ENCODE peak calls at places on chromosomes 16 and 17, in ten cellular contexts. U, R, K, H, W, N, Y, I, F and E are unnamed samples. For H3K4me1, the result is how much of the 10 kb centered on the place peaks cover.

GRCh38 chr16:85662976-85663830 is 25.6 kb downstream of the GINS2 start:
- DNase-seq in I (no peak), F (no peak), R (no peak), H (no peak), Y (no peak), K (no peak), N (no peak), W (no peak), U (no peak), E (no peak)

GRCh38 chr16:3098459-3099394 is at the start of gene ZSCAN10:
- DNase-seq in I (peak), N (no peak), H (peak), R (no peak), W (no peak), K (no peak), Y (peak), U (no peak), F (no peak), E (no peak)

GRCh38 chr16:67022531-67023214 is 6.3 kb upstream of the CBFB start:
- DNase-seq in N (no peak), F (no peak), W (no peak), K (no peak), U (no peak), H (no peak), R (no peak), Y (peak), I (no peak), E (peak)

GRCh38 chr17:28509784-28510183 is 3.6 kb downstream of the FOXN1 start:
- DNase-seq in N (no peak), F (no peak), W (no peak), Y (no peak), K (no peak), U (no peak), I (no peak), H (no peak), R (no peak), E (peak)

GRCh38 chr17:55870044-55870443 is 119.2 kb downstream of the PCTP start:
- DNase-seq in Y (peak), I (peak), R (no peak), H (peak), U (no peak), N (no peak), K (no peak), W (no peak), F (no peak), E (no peak)

GRCh38 chr17:5770556-5771270 is 186.4 kb upstream of the NLRP1 start:
- DNase-seq in Y (peak), R (no peak), U (no peak), I (peak), K (no peak), N (no peak), W (no peak), H (no peak), F (no peak), E (no peak)

GRCh38 chr16:65032397-65032796 is 89.5 kb downstream of the CDH11 start:
- DNase-seq in Y (no peak), W (no peak), H (no peak), F (no peak), N (no peak), I (no peak), R (peak), U (no peak), K (no peak), E (no peak)

GRCh38 chr16:29920690-29921371 is 5.2 kb downstream of the KCTD13 start:
- DNase-seq in Y (no peak), N (no peak), F (no peak), W (no peak), U (no peak), K (no peak), H (no peak), I (no peak), R (no peak), E (no peak)

GRCh38 chr16:47956881-47957280 is 198.9 kb downstream of the ABCC12 start:
- DNase-seq in R (no peak), Y (no peak), U (no peak), W (no peak), I (no peak), H (no peak), F (no peak), K (no peak), N (no peak), E (no peak)

GRCh38 chr16:50497592-50497991 is 50.6 kb upstream of the NKD1 start:
- DNase-seq in F (no peak), I (no peak), R (no peak), W (peak), H (no peak), K (no peak), U (no peak), N (no peak), Y (no peak), E (peak)

GRCh38 chr17:4590981-4591453 is 6.7 kb downstream of the SMTNL2 start:
- DNase-seq in N (no peak), F (no peak), H (no peak), K (no peak), U (no peak), Y (no peak), W (no peak), I (no peak), R (no peak), E (no peak)

GRCh38 chr16:70526403-70526802 is 2.8 kb downstream of the SF3B3 start:
- DNase-seq in U (no peak), F (no peak), I (no peak), Y (no peak), R (peak), W (no peak), H (no peak), N (no peak), K (no peak), E (peak)

GRCh38 chr16:3578121-3578520 is 918 bp upstream of the NLRC3 start:
- DNase-seq in U (no peak), I (no peak), N (no peak), Y (no peak), R (no peak), F (no peak), K (no peak), H (no peak), W (no peak), E (no peak)

GRCh38 chr17:6496116-6496481 is 51.8 kb downstream of the PIMREG start:
- DNase-seq in H (peak), R (no peak), I (peak), Y (peak), U (no peak), N (no peak), K (no peak), F (no peak), W (no peak), E (no peak)

GRCh38 chr17:29590979-29591736 is 1.7 kb upstream of the GIT1 start:
- DNase-seq in K (peak), U (peak), F (no peak), Y (peak), I (no peak), R (peak), N (peak), H (peak), W (no peak), E (peak)

GRCh38 chr16:51150894-51151320 is at the start of gene SALL1:
- DNase-seq in N (no peak), H (no peak), I (peak), R (peak), Y (no peak), F (no peak), K (no peak), W (no peak), U (peak), E (peak)

GRCh38 chr17:35889818-35890773 is 9.9 kb upstream of the CCL5 start:
- DNase-seq in N (peak), F (no peak), U (peak), I (no peak), R (peak), H (peak), Y (no peak), W (peak), K (no peak), E (peak)

GRCh38 chr16:4798456-4798855 is 3.3 kb downstream of the SMIM22 start:
- DNase-seq in N (no peak), W (no peak), R (no peak), K (no peak), U (no peak), Y (no peak), H (no peak), I (no peak), F (no peak), E (no peak)

GRCh38 chr16:13492046-13492445 is 427.9 kb upstream of the ERCC4 start:
- DNase-seq in R (no peak), U (no peak), I (no peak), Y (no peak), W (no peak), N (no peak), F (no peak), K (no peak), H (no peak), E (no peak)
- H3K4me2 ChIP-seq in R (no peak), U (no peak), I (no peak), Y (no peak), W (no peak), N (no peak), F (no peak), K (no peak), H (no peak), E (no peak)

DNA sequence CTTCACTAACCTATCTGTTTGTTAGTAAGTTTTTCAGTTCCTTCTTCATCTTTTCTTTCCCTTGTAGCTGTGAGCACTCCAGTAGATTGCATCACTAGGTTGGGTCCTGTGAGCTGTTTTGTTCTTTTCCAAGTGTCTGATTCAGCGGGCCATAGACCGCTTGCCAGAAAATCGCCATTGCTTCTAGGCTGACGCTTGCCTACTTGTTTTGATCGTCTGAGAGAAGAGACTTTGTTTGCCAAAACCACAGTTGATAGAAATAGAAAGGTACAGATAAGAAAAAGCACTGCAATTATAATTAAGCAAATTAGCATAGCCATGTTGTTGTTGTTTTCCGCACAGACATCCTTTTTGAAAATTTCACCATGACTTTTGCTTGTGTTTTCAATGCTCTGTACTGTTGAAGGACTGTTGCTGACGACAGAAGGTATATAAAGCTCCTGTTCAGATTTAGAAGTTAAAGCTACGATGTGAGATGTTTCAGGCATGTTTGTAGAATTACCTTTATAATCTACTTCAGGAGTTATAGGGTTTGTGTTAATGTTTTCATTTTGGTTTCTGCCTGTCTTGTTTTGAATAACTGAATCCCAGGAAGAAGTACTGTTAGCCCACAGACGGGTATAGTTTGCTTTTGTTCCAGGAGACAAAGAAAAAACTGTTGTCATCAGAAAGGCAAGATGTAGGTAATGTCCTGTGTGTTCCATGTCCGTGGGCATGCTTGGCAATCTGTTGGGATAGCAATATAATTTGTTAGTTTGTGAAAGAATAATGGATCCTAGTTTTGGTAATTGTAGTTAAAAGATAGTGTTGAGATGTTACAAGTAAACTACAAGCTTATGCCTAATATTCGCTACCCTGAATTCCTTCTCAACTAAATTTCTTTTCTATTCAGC is 2.9 kb downstream of the EVI2A start:
- DNase-seq in R (peak), F (no peak), H (peak), K (no peak), N (no peak), I (no peak), Y (peak), W (peak), U (peak), E (peak)
- H3K4me1 ChIP-seq in R (under half), F (under half), H (under half), K (under half), N (under half), I (under half), Y (under half), W (under half), U (under half), E (under half)

GRCh38 chr17:18951941-18952842 is at the start of gene SLC5A10:
- DNase-seq in I (no peak), N (no peak), F (no peak), U (no peak), K (peak), H (peak), R (no peak), Y (peak), W (no peak), E (peak)

GRCh38 chr17:18953231-18953728 is 1.3 kb downstream of the SLC5A10 start:
- DNase-seq in R (no peak), N (no peak), F (no peak), W (no peak), H (no peak), K (no peak), U (no peak), Y (no peak), I (no peak), E (no peak)

GRCh38 chr17:18948476-18949006 is 3.4 kb upstream of the SLC5A10 start:
- DNase-seq in U (no peak), H (no peak), R (no peak), W (no peak), I (no peak), N (no peak), Y (no peak), K (no peak), F (no peak), E (no peak)

GRCh38 chr17:18949566-18949965 is 2.4 kb upstream of the SLC5A10 start:
- DNase-seq in W (no peak), K (no peak), F (no peak), H (no peak), N (no peak), Y (no peak), I (no peak), R (peak), U (no peak), E (no peak)

GRCh38 chr17:18950944-18951905 is 740 bp upstream of the SLC5A10 start:
- DNase-seq in F (no peak), R (no peak), Y (peak), H (no peak), W (no peak), I (no peak), N (peak), U (no peak), K (no peak), E (peak)
- H3K4me2 ChIP-seq in F (no peak), R (no peak), Y (no peak), H (no peak), W (no peak), I (no peak), N (no peak), U (no peak), K (no peak), E (no peak)

DNA sequence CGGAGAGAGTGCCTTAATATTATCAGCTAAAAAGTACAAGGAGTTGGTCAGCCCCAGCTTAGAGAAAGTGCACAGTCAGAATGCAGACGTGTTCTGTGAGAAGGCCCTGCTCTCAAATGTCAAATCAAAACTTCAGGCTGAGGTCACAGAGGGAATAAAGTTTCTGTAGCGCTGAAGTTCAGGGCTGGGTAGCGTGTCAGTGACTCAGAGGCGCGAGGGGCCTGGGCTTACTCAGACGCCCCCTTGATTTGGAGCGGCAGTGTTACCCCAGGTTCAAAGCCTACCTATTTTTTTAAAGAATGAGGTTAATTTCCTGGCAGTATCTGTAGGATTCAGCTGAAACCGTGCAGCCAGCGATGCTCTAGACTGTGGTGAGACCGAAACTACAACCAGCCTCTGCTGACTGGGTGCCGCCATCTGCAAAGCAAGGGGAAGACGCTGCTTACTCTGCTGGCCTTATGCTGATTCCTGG is 4.8 kb downstream of the CIAO3 start:
- DNase-seq in F (no peak), Y (no peak), H (no peak), I (no peak), K (no peak), U (no peak), W (no peak), N (no peak), R (no peak), E (no peak)
- H3K4me1 ChIP-seq in F (under half), Y (under half), H (under half), I (under half), K (under half), U (under half), W (under half), N (under half), R (under half), E (under half)

DNA sequence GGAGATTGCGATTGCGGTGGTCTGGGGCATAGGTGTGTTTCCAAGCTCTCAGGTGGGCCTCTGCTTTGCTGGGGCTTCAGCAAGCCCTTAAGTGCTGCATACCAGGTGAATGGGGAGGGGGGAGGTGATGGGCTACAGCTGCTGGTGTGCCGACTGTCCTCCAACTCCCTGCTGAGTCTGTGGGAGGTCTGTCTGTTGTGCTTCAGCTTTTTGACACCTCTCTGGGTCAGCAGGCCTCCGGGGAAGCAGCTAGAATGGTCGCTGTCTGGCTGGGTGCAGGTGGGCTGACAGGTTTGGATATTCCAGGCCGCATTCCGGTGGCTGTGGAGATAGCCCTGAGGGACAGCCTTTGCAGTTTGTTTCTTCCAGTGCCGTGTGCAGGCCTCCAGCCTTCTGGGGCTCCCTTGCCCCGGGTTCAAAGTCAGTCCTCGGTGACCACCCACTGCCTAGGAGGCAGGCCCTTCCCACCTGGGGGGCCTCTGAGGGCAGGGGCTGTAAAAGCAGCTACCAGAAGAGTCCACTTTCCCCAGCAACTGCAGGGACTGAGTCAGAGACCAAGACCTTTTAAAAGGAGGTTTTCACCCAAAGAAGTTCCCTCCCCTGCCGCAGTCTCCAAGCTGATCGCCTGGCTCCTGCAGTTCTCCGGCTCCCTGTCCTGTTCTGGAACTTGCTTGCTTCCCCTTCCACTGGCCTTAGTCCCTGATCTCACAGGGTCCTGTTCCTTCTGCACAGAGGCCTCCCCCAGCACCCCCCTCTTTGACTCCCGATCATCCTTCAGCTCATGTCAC is 2.0 kb upstream of the TTYH2 start:
- DNase-seq in Y (peak), U (peak), K (no peak), N (peak), I (peak), H (peak), W (no peak), R (peak), F (no peak), E (peak)
- H3K4me2 ChIP-seq in Y (no peak), U (peak), K (no peak), N (peak), I (peak), H (peak), W (peak), R (peak), F (no peak), E (peak)

GRCh38 chr16:56294599-56294998 is 103.3 kb downstream of the GNAO1 start:
- DNase-seq in W (peak), R (peak), K (no peak), H (no peak), F (no peak), N (no peak), Y (no peak), U (peak), I (no peak), E (peak)

GRCh38 chr16:56295059-56295673 is 103.9 kb downstream of the GNAO1 start:
- DNase-seq in K (no peak), U (no peak), W (no peak), R (no peak), H (no peak), I (no peak), Y (no peak), N (no peak), F (no peak), E (no peak)

GRCh38 chr16:56295739-56296527 is 104.6 kb downstream of the GNAO1 start:
- DNase-seq in R (no peak), Y (no peak), I (no peak), U (no peak), F (no peak), W (no peak), H (peak), K (no peak), N (no peak), E (no peak)

GRCh38 chr16:56297684-56298083 is 106.4 kb downstream of the GNAO1 start:
- DNase-seq in Y (no peak), H (no peak), U (no peak), I (no peak), W (no peak), N (no peak), F (no peak), K (no peak), R (no peak), E (no peak)

DNA sequence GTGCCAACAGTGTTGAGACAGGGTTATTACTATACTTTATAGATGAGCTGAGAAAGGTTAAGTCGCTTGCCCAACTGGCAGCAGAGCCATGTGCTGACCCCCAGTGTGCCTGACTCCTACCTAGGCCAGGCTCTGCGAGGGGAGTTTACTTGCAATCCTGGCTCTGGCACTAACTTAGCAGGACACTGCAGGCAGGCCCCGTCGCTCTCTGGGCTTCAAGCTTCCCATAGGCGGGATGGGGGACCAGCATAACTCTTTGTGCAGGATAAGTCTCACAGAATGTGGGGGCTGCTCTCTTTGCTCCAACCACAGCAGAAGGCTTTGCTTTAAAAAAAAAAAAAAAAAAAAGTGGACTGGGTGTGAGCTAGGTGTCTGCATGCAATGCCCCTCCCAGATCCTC is 102.7 kb downstream of the GNAO1 start:
- DNase-seq in U (no peak), N (no peak), I (no peak), Y (no peak), K (no peak), F (no peak), H (no peak), R (no peak), W (no peak), E (no peak)
- H3K4me1 ChIP-seq in U (under half), N (under half), I (under half), Y (under half), K (under half), F (under half), H (under half), R (under half), W (under half), E (under half)

DNA sequence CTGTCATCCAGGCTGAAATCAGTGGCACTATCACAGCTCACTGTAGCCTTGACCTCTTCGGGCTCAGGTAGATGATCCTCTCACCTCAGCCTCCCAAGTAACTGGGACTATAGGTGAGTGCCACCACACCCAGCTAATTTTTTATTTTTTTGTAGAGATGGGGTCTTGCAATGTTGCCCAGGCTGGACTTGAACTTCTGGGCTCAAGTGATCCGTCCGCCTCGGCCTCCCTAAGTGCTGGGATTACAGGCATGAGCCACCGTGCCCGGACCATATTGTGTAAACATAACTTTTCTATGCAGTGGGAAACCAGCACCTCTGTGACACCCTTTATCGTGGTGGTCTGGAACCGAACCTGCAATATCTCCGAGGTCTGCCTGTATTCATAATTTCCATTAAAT is 11.2 kb upstream of the CSF3 start:
- DNase-seq in R (no peak), F (no peak), U (no peak), I (no peak), N (no peak), K (no peak), Y (no peak), W (no peak), H (no peak), E (no peak)
- H3K4me2 ChIP-seq in R (no peak), F (no peak), U (no peak), I (no peak), N (no peak), K (no peak), Y (no peak), W (no peak), H (no peak), E (no peak)